ENCODE peak calls at places on chromosomes 12 and 14, in ten cellular contexts. One of them, this sample, is unnamed.

GRCh38 chr12:75979181-75979580 is 52.4 kb downstream of the PHLDA1 start:
- DNase-seq in fibroblast of lung: no peak
- DNase-seq in CD4-positive, CD25-positive, alpha-beta regulatory T cell: no peak
- DNase-seq in SW 1271: no peak
- DNase-seq in activated T-helper 9 cell treated with anti-CD3 and anti-CD28 coated beads, Interleukin-2, amount 50 U/mL, for 16 hours: no peak
- DNase-seq in HTR-8/SVneo: peak
- DNase-seq in C1 segment of cervical spinal cord: no peak
- DNase-seq in astrocyte: peak
- DNase-seq in endothelial cell: no peak
- DNase-seq in substantia nigra: no peak
- DNase-seq in this sample: peak

GRCh38 chr14:34199585-34199984 is 248.7 kb upstream of the EGLN3 start:
- DNase-seq in fibroblast of lung: peak
- DNase-seq in CD4-positive, CD25-positive, alpha-beta regulatory T cell: no peak
- DNase-seq in SW 1271: no peak
- DNase-seq in activated T-helper 9 cell treated with anti-CD3 and anti-CD28 coated beads, Interleukin-2, amount 50 U/mL, for 16 hours: peak
- DNase-seq in HTR-8/SVneo: peak
- DNase-seq in C1 segment of cervical spinal cord: no peak
- DNase-seq in astrocyte: peak
- DNase-seq in endothelial cell: no peak
- DNase-seq in substantia nigra: no peak
- DNase-seq in this sample: peak

GRCh38 chr12:54019111-54019811 is 9.0 kb upstream of the HOXC6 start:
- DNase-seq in fibroblast of lung: no peak
- DNase-seq in CD4-positive, CD25-positive, alpha-beta regulatory T cell: no peak
- DNase-seq in SW 1271: no peak
- DNase-seq in activated T-helper 9 cell treated with anti-CD3 and anti-CD28 coated beads, Interleukin-2, amount 50 U/mL, for 16 hours: no peak
- DNase-seq in HTR-8/SVneo: no peak
- DNase-seq in C1 segment of cervical spinal cord: no peak
- DNase-seq in astrocyte: no peak
- DNase-seq in endothelial cell: no peak
- DNase-seq in substantia nigra: no peak
- DNase-seq in this sample: no peak

GRCh38 chr12:31585271-31585670 is 5.7 kb downstream of the DENND5B start:
- DNase-seq in fibroblast of lung: no peak
- DNase-seq in CD4-positive, CD25-positive, alpha-beta regulatory T cell: no peak
- DNase-seq in SW 1271: no peak
- DNase-seq in activated T-helper 9 cell treated with anti-CD3 and anti-CD28 coated beads, Interleukin-2, amount 50 U/mL, for 16 hours: no peak
- DNase-seq in HTR-8/SVneo: peak
- DNase-seq in C1 segment of cervical spinal cord: no peak
- DNase-seq in astrocyte: peak
- DNase-seq in endothelial cell: no peak
- DNase-seq in substantia nigra: no peak
- DNase-seq in this sample: no peak

GRCh38 chr14:32986791-32987545 is 48.3 kb downstream of the NPAS3 start:
- DNase-seq in fibroblast of lung: peak
- DNase-seq in CD4-positive, CD25-positive, alpha-beta regulatory T cell: no peak
- DNase-seq in SW 1271: no peak
- DNase-seq in activated T-helper 9 cell treated with anti-CD3 and anti-CD28 coated beads, Interleukin-2, amount 50 U/mL, for 16 hours: no peak
- DNase-seq in HTR-8/SVneo: peak
- DNase-seq in C1 segment of cervical spinal cord: no peak
- DNase-seq in astrocyte: peak
- DNase-seq in endothelial cell: no peak
- DNase-seq in substantia nigra: peak
- DNase-seq in this sample: no peak

GRCh38 chr14:44952391-44953110 is 9.2 kb downstream of the KLHL28 start:
- DNase-seq in fibroblast of lung: no peak
- DNase-seq in CD4-positive, CD25-positive, alpha-beta regulatory T cell: no peak
- DNase-seq in SW 1271: no peak
- DNase-seq in activated T-helper 9 cell treated with anti-CD3 and anti-CD28 coated beads, Interleukin-2, amount 50 U/mL, for 16 hours: no peak
- DNase-seq in HTR-8/SVneo: no peak
- DNase-seq in C1 segment of cervical spinal cord: no peak
- DNase-seq in astrocyte: no peak
- DNase-seq in endothelial cell: no peak
- DNase-seq in substantia nigra: no peak
- DNase-seq in this sample: no peak

GRCh38 chr12:108615918-108616317 is 17.8 kb downstream of the SELPLG start:
- DNase-seq in fibroblast of lung: no peak
- DNase-seq in CD4-positive, CD25-positive, alpha-beta regulatory T cell: no peak
- DNase-seq in SW 1271: no peak
- DNase-seq in activated T-helper 9 cell treated with anti-CD3 and anti-CD28 coated beads, Interleukin-2, amount 50 U/mL, for 16 hours: no peak
- DNase-seq in HTR-8/SVneo: no peak
- DNase-seq in C1 segment of cervical spinal cord: no peak
- DNase-seq in astrocyte: no peak
- DNase-seq in endothelial cell: no peak
- DNase-seq in substantia nigra: no peak
- DNase-seq in this sample: no peak

GRCh38 chr14:65412881-65413738 is 580 bp downstream of the FUT8 start:
- DNase-seq in fibroblast of lung: peak
- DNase-seq in CD4-positive, CD25-positive, alpha-beta regulatory T cell: peak
- DNase-seq in SW 1271: peak
- DNase-seq in activated T-helper 9 cell treated with anti-CD3 and anti-CD28 coated beads, Interleukin-2, amount 50 U/mL, for 16 hours: peak
- DNase-seq in HTR-8/SVneo: peak
- DNase-seq in C1 segment of cervical spinal cord: peak
- DNase-seq in astrocyte: peak
- DNase-seq in endothelial cell: no peak
- DNase-seq in substantia nigra: peak
- DNase-seq in this sample: peak

GRCh38 chr14:88798161-88798560 is 5.4 kb upstream of the EML5 start:
- DNase-seq in fibroblast of lung: no peak
- DNase-seq in CD4-positive, CD25-positive, alpha-beta regulatory T cell: no peak
- DNase-seq in SW 1271: no peak
- DNase-seq in activated T-helper 9 cell treated with anti-CD3 and anti-CD28 coated beads, Interleukin-2, amount 50 U/mL, for 16 hours: no peak
- DNase-seq in HTR-8/SVneo: no peak
- DNase-seq in C1 segment of cervical spinal cord: no peak
- DNase-seq in astrocyte: no peak
- DNase-seq in endothelial cell: no peak
- DNase-seq in substantia nigra: no peak
- DNase-seq in this sample: no peak

GRCh38 chr12:102364709-102365108 is 115.7 kb downstream of the IGF1 start:
- DNase-seq in fibroblast of lung: no peak
- DNase-seq in CD4-positive, CD25-positive, alpha-beta regulatory T cell: no peak
- DNase-seq in SW 1271: no peak
- DNase-seq in activated T-helper 9 cell treated with anti-CD3 and anti-CD28 coated beads, Interleukin-2, amount 50 U/mL, for 16 hours: no peak
- DNase-seq in HTR-8/SVneo: no peak
- DNase-seq in C1 segment of cervical spinal cord: no peak
- DNase-seq in astrocyte: no peak
- DNase-seq in endothelial cell: no peak
- DNase-seq in substantia nigra: no peak
- DNase-seq in this sample: no peak

GRCh38 chr12:8831116-8831515 is 8.7 kb downstream of the A2ML1 start:
- DNase-seq in fibroblast of lung: no peak
- DNase-seq in CD4-positive, CD25-positive, alpha-beta regulatory T cell: no peak
- DNase-seq in SW 1271: no peak
- DNase-seq in activated T-helper 9 cell treated with anti-CD3 and anti-CD28 coated beads, Interleukin-2, amount 50 U/mL, for 16 hours: no peak
- DNase-seq in HTR-8/SVneo: no peak
- DNase-seq in C1 segment of cervical spinal cord: no peak
- DNase-seq in astrocyte: no peak
- DNase-seq in endothelial cell: no peak
- DNase-seq in substantia nigra: no peak
- DNase-seq in this sample: no peak

GRCh38 chr14:44895716-44896115 is 66.0 kb downstream of the KLHL28 start:
- DNase-seq in fibroblast of lung: peak
- DNase-seq in CD4-positive, CD25-positive, alpha-beta regulatory T cell: no peak
- DNase-seq in SW 1271: peak
- DNase-seq in activated T-helper 9 cell treated with anti-CD3 and anti-CD28 coated beads, Interleukin-2, amount 50 U/mL, for 16 hours: no peak
- DNase-seq in HTR-8/SVneo: peak
- DNase-seq in C1 segment of cervical spinal cord: no peak
- DNase-seq in astrocyte: peak
- DNase-seq in endothelial cell: no peak
- DNase-seq in substantia nigra: no peak
- DNase-seq in this sample: peak

GRCh38 chr12:116266220-116266619 is 11.3 kb downstream of the MED13L start:
- DNase-seq in fibroblast of lung: peak
- DNase-seq in CD4-positive, CD25-positive, alpha-beta regulatory T cell: no peak
- DNase-seq in SW 1271: no peak
- DNase-seq in activated T-helper 9 cell treated with anti-CD3 and anti-CD28 coated beads, Interleukin-2, amount 50 U/mL, for 16 hours: no peak
- DNase-seq in HTR-8/SVneo: no peak
- DNase-seq in C1 segment of cervical spinal cord: no peak
- DNase-seq in astrocyte: peak
- DNase-seq in endothelial cell: no peak
- DNase-seq in substantia nigra: no peak
- DNase-seq in this sample: peak

This sample was measured in bronchial epithelial cell.